ENCODE peak calls at places on chromosomes 4 and X, in nine cellular contexts. E is tibial nerve; D is Caco-2; T is left ventricle myocardium inferior; J is adrenal gland; O is neural progenitor cell; B is left lung; Q is CD8-positive, alpha-beta T cell; F is mucosa of descending colon. X is an unnamed sample. For H3K4me1, the result is how much of the 10 kb centered on the place peaks cover.

GRCh38 chr4:41111796-41112195 is 102.5 kb downstream of the APBB2 start:
- DNase-seq in E (no peak), D (no peak), T (no peak), J (no peak), O (no peak), B (no peak), Q (no peak), F (no peak), X (no peak)

GRCh38 chr4:36260714-36261113 is 16.4 kb upstream of the ARAP2 start:
- DNase-seq in E (no peak), D (no peak), T (no peak), J (no peak), O (no peak), B (no peak), Q (no peak), F (no peak), X (no peak)

GRCh38 chr4:71974681-71975080 is 57.1 kb upstream of the NPFFR2 start:
- DNase-seq in E (no peak), D (no peak), T (no peak), J (no peak), O (no peak), B (no peak), Q (no peak), F (no peak), X (peak)

GRCh38 chr4:184246426-184246825 is 28.8 kb upstream of the ENPP6 start:
- DNase-seq in E (no peak), D (no peak), T (no peak), J (no peak), O (no peak), B (no peak), Q (no peak), F (no peak), X (no peak)

GRCh38 chr4:169200361-169201030 is 70.3 kb downstream of the SH3RF1 start:
- DNase-seq in E (no peak), D (no peak), T (no peak), J (no peak), O (no peak), B (no peak), Q (no peak), F (no peak), X (no peak)

GRCh38 chrX:68929332-68930150 is 100.7 kb downstream of the EFNB1 start:
- DNase-seq in E (no peak), D (no peak), T (peak), J (peak), O (no peak), B (no peak), Q (no peak), F (no peak), X (peak)

GRCh38 chr4:111630705-111631104 is 514.5 kb upstream of the FAM241A start:
- DNase-seq in E (no peak), D (no peak), T (no peak), J (no peak), O (peak), B (no peak), Q (no peak), F (no peak), X (no peak)

GRCh38 chrX:65073233-65073632 is 97.0 kb upstream of the ZC4H2 start:
- DNase-seq in E (no peak), D (no peak), T (no peak), J (no peak), O (no peak), B (no peak), Q (no peak), F (no peak), X (no peak)

GRCh38 chrX:9465380-9466114 is 689 bp downstream of the TBL1X start:
- DNase-seq in E (no peak), D (peak), T (peak), J (no peak), O (peak), B (peak), Q (peak), F (peak), X (no peak)

GRCh38 chr4:183729069-183729406 is 69.9 kb downstream of the TRAPPC11 start:
- DNase-seq in E (no peak), D (no peak), T (no peak), J (no peak), O (no peak), B (no peak), Q (no peak), F (no peak), X (no peak)

GRCh38 chrX:36436286-36436860 is 516.8 kb downstream of the CFAP47 start:
- DNase-seq in E (no peak), D (no peak), T (no peak), J (no peak), O (no peak), B (no peak), Q (no peak), F (no peak), X (no peak)

GRCh38 chrX:71420686-71421085 is 54.5 kb downstream of the TAF1 start:
- DNase-seq in E (no peak), D (no peak), T (no peak), J (no peak), O (peak), B (no peak), Q (no peak), F (no peak), X (no peak)

GRCh38 chrX:132877954-132878536 is 80.4 kb downstream of the HS6ST2 start:
- DNase-seq in E (no peak), D (peak), T (no peak), J (no peak), O (no peak), B (no peak), Q (no peak), F (no peak), X (no peak)

GRCh38 chr4:118918388-118918787 is 29.7 kb downstream of the SYNPO2 start:
- DNase-seq in E (no peak), D (no peak), T (no peak), J (no peak), O (no peak), B (no peak), Q (no peak), F (no peak), X (peak)

GRCh38 chr4:152344001-152344400 is 191.9 kb downstream of the FBXW7 start:
- DNase-seq in E (no peak), D (no peak), T (no peak), J (no peak), O (no peak), B (no peak), Q (no peak), F (no peak), X (peak)

GRCh38 chr4:152342293-152342692 is 193.6 kb downstream of the FBXW7 start:
- DNase-seq in E (no peak), D (no peak), T (no peak), J (no peak), O (no peak), B (no peak), Q (no peak), F (no peak), X (peak)

DNA sequence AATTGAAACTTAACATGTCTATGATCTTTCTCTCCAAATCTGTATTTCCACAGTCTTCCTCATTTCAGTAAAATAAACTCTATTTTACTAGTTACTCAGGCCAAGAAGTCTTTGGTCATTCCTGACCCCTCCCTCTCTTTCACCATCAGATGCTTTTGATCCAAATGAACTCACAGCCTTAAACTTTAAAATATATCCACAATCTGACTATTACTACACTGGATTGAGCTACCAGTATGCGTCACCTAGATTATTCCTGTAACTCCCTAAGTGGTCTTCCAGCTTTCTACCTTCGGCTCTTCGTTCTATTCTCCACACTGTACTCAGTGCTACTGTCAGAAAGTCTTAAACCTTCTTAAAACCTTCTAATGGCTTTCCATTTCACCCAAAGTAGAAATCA is 195.1 kb downstream of the FBXW7 start:
- DNase-seq in E (no peak), D (no peak), T (no peak), J (no peak), O (no peak), B (no peak), Q (no peak), F (no peak), X (no peak)
- H3K4me1 ChIP-seq in E (under half), D (under half), T (under half), J (under half), O (under half), B (under half), Q (under half), F (under half), X (under half)

GRCh38 chr4:18250564-18250963 is 229.0 kb upstream of the LCORL start:
- DNase-seq in E (no peak), D (no peak), T (no peak), J (no peak), O (no peak), B (no peak), Q (no peak), F (no peak), X (no peak)

GRCh38 chr4:18248611-18249010 is 227.1 kb upstream of the LCORL start:
- DNase-seq in E (no peak), D (no peak), T (no peak), J (no peak), O (no peak), B (no peak), Q (no peak), F (no peak), X (no peak)

GRCh38 chr4:18241744-18242143 is 220.2 kb upstream of the LCORL start:
- DNase-seq in E (no peak), D (no peak), T (no peak), J (no peak), O (no peak), B (no peak), Q (no peak), F (no peak), X (no peak)

DNA sequence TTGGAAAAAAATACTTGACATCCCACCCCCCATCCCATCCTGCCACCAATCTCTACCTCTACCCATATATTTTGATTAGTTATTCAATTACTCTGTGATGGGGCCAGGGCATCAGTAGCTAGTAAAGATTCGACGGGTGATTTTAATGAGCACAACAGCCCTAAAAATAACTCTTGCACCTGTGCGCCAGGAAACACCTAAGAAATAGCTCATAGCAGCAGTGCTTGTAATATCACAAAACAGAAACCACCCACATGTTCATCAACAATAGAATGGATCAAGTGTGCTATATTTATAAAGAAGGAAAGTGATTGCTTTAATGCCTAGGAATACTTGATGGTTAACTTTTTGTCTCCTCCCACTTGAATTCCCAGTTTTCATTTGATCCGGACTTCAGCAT is 225.6 kb upstream of the LCORL start:
- DNase-seq in E (no peak), D (no peak), T (no peak), J (no peak), O (no peak), B (no peak), Q (no peak), F (no peak), X (no peak)
- H3K4me1 ChIP-seq in E (under half), D (under half), T (under half), J (under half), O (under half), B (under half), Q (under half), F (under half), X (under half)

GRCh38 chrX:153557618-153558017 is 40.2 kb downstream of the ATP2B3 start:
- DNase-seq in E (no peak), D (no peak), T (no peak), J (no peak), O (no peak), B (no peak), Q (no peak), F (no peak), X (no peak)

GRCh38 chrX:153549807-153550206 is 32.4 kb downstream of the ATP2B3 start:
- DNase-seq in E (no peak), D (no peak), T (no peak), J (no peak), O (no peak), B (no peak), Q (no peak), F (no peak), X (no peak)

GRCh38 chrX:153551135-153551534 is 33.7 kb downstream of the ATP2B3 start:
- DNase-seq in E (no peak), D (no peak), T (no peak), J (no peak), O (no peak), B (no peak), Q (no peak), F (no peak), X (no peak)

GRCh38 chrX:153556767-153557166 is 39.3 kb downstream of the ATP2B3 start:
- DNase-seq in E (no peak), D (no peak), T (no peak), J (no peak), O (no peak), B (no peak), Q (no peak), F (no peak), X (no peak)

GRCh38 chrX:153554519-153555167 is 37.2 kb downstream of the ATP2B3 start:
- DNase-seq in E (peak), D (peak), T (peak), J (peak), O (peak), B (no peak), Q (peak), F (peak), X (peak)
- H3K4me1 ChIP-seq in E (under half), D (under half), T (under half), J (under half), O (under half), B (under half), Q (under half), F (under half), X (under half)

GRCh38 chrX:1526565-1526964 is 10.4 kb downstream of the P2RY8 start:
- DNase-seq in E (no peak), D (no peak), T (no peak), J (no peak), O (no peak), B (no peak), Q (no peak), F (no peak), X (no peak)
- H3K4me1 ChIP-seq in E (under half), D (under half), T (under half), J (under half), O (under half), B (under half), Q (under half), F (under half), X (under half)

GRCh38 chrX:45761920-45762319 is 561.2 kb upstream of the DIPK2B start:
- DNase-seq in E (no peak), D (no peak), T (no peak), J (no peak), O (no peak), B (no peak), Q (no peak), F (no peak), X (no peak)

GRCh38 chrX:45760187-45760742 is 559.6 kb upstream of the DIPK2B start:
- DNase-seq in E (no peak), D (no peak), T (no peak), J (no peak), O (no peak), B (no peak), Q (no peak), F (no peak), X (no peak)

GRCh38 chrX:45765281-45765680 is 564.6 kb upstream of the DIPK2B start:
- DNase-seq in E (no peak), D (no peak), T (no peak), J (no peak), O (no peak), B (no peak), Q (no peak), F (no peak), X (no peak)

GRCh38 chrX:45765726-45766125 is 565.0 kb upstream of the DIPK2B start:
- DNase-seq in E (no peak), D (no peak), T (no peak), J (no peak), O (no peak), B (no peak), Q (no peak), F (no peak), X (no peak)

GRCh38 chrX:45762699-45763647 is 562.3 kb upstream of the DIPK2B start:
- DNase-seq in E (no peak), D (no peak), T (no peak), J (no peak), O (no peak), B (no peak), Q (no peak), F (no peak), X (no peak)
- H3K4me1 ChIP-seq in E (under half), D (under half), T (under half), J (under half), O (under half), B (half or more), Q (under half), F (under half), X (half or more)

GRCh38 chr4:53614616-53615015 is 23.3 kb upstream of the LNX1 start:
- DNase-seq in E (no peak), D (peak), T (no peak), J (no peak), O (peak), B (no peak), Q (no peak), F (no peak), X (peak)
- H3K4me1 ChIP-seq in E (under half), D (under half), T (under half), J (under half), O (under half), B (under half), Q (under half), F (under half), X (under half)

X was measured in foreskin keratinocyte.